ENCODE peak calls at places on chromosomes 13 and 19, in six cellular contexts. B, T, C, H, W and K are unnamed samples.

GRCh38 chr13:30307194-30307965 is at the start of gene KATNAL1:
- DNase-seq in B (peak; percentile 62), T (peak; percentile 59), C (peak; percentile 89), H (no peak), W (peak; percentile 93), K (peak; percentile 79)

GRCh38 chr13:83621765-83622421 is 260.4 kb downstream of the SLITRK1 start:
- DNase-seq in B (no peak), T (no peak), C (no peak), H (no peak), W (no peak), K (no peak)

GRCh38 chr19:44260343-44260681 is 626 bp downstream of the ZNF233 start:
- DNase-seq in B (no peak), T (no peak), C (no peak), H (no peak), W (no peak), K (peak; percentile 6)

GRCh38 chr19:15180451-15181390 is 20.1 kb downstream of the NOTCH3 start:
- DNase-seq in B (no peak), T (no peak), C (no peak), H (no peak), W (no peak), K (no peak)

GRCh38 chr19:16026756-16027155 is 49.5 kb upstream of the TPM4 start:
- DNase-seq in B (no peak), T (no peak), C (no peak), H (no peak), W (no peak), K (no peak)

GRCh38 chr13:45989607-45990006 is 62.9 kb downstream of the ZC3H13 start:
- DNase-seq in B (no peak), T (no peak), C (no peak), H (no peak), W (no peak), K (no peak)

GRCh38 chr13:30869491-30869890 is 36.6 kb upstream of the MEDAG start:
- DNase-seq in B (no peak), T (no peak), C (no peak), H (no peak), W (no peak), K (no peak)

GRCh38 chr19:47057328-47057727 is 8.9 kb upstream of the TMEM160 start:
- DNase-seq in B (no peak), T (no peak), C (no peak), H (no peak), W (no peak), K (no peak)

GRCh38 chr19:47660435-47660832 is 51.5 kb downstream of the BICRA start:
- DNase-seq in B (no peak), T (no peak), C (no peak), H (no peak), W (no peak), K (no peak)

GRCh38 chr19:4974855-4975469 is 6.0 kb downstream of the KDM4B start:
- DNase-seq in B (no peak), T (no peak), C (no peak), H (no peak), W (no peak), K (no peak)

GRCh38 chr13:23637813-23638212 is 67.6 kb downstream of the TNFRSF19 start:
- DNase-seq in B (no peak), T (no peak), C (no peak), H (no peak), W (no peak), K (no peak)

GRCh38 chr13:40508112-40508511 is 158.3 kb downstream of the FOXO1 start:
- DNase-seq in B (no peak), T (no peak), C (no peak), H (no peak), W (no peak), K (no peak)

GRCh38 chr13:29802621-29803020 is 47.8 kb downstream of the UBL3 start:
- DNase-seq in B (no peak), T (no peak), C (no peak), H (no peak), W (no peak), K (no peak)

GRCh38 chr13:36323951-36324566 is 22.1 kb downstream of the SPART start:
- DNase-seq in B (no peak), T (no peak), C (no peak), H (no peak), W (no peak), K (no peak)

GRCh38 chr19:29837448-29837961 is 25.7 kb downstream of the CCNE1 start:
- DNase-seq in B (no peak), T (peak; percentile 34), C (no peak), H (no peak), W (no peak), K (peak; percentile 51)

GRCh38 chr13:27667946-27668345 is 46.3 kb downstream of the POLR1D start:
- DNase-seq in B (no peak), T (no peak), C (no peak), H (no peak), W (no peak), K (no peak)